ENCODE peak calls at places on chromosomes 16 and 17, in nine cellular contexts. Z is DND-41, Y is A549, N is fibroblast of pulmonary artery, I is HCT116, L is Caco-2, T is uterus, K is lower leg skin, B is thoracic aorta. E is an unnamed sample.

GRCh38 chr16:81624718-81625543 is 154.2 kb upstream of the PLCG2 start:
- DNase-seq in Z (no peak), Y (no peak), N (no peak), I (no peak), L (no peak), T (no peak), K (no peak), B (no peak), E (no peak)

GRCh38 chr16:69187387-69187890 is 475 bp downstream of the SNTB2 start:
- DNase-seq in Z (peak), Y (peak), N (peak), I (no peak), L (peak), T (peak), K (no peak), B (no peak), E (no peak)

GRCh38 chr17:37273419-37274051 is 102.2 kb upstream of the C17orf78 start:
- DNase-seq in Z (no peak), Y (no peak), N (peak), I (no peak), L (no peak), T (no peak), K (no peak), B (no peak), E (no peak)

GRCh38 chr16:70391881-70392481 is 45.3 kb downstream of the DDX19A start:
- DNase-seq in Z (no peak), Y (no peak), N (peak), I (no peak), L (no peak), T (peak), K (peak), B (no peak), E (no peak)

GRCh38 chr16:84806256-84806889 is 13.4 kb upstream of the CRISPLD2 start:
- DNase-seq in Z (no peak), Y (peak), N (peak), I (no peak), L (no peak), T (no peak), K (peak), B (no peak), E (no peak)

GRCh38 chr17:41024702-41025101 is 2.3 kb downstream of the KRTAP1-5 start:
- DNase-seq in Z (no peak), Y (no peak), N (no peak), I (no peak), L (no peak), T (no peak), K (no peak), B (no peak), E (no peak)

GRCh38 chr17:45406107-45406506 is 26.6 kb downstream of the ARHGAP27 start:
- DNase-seq in Z (no peak), Y (no peak), N (no peak), I (no peak), L (no peak), T (no peak), K (no peak), B (no peak), E (no peak)

GRCh38 chr16:66274335-66275110 is 92.0 kb upstream of the CDH5 start:
- DNase-seq in Z (no peak), Y (peak), N (peak), I (peak), L (no peak), T (no peak), K (no peak), B (no peak), E (no peak)

GRCh38 chr16:54069601-54070239 is 216.9 kb downstream of the IRX3 start:
- DNase-seq in Z (no peak), Y (no peak), N (no peak), I (no peak), L (no peak), T (no peak), K (no peak), B (no peak), E (no peak)

GRCh38 chr16:87393680-87394055 is 1.5 kb downstream of the MAP1LC3B start:
- DNase-seq in Z (no peak), Y (no peak), N (no peak), I (no peak), L (no peak), T (no peak), K (no peak), B (no peak), E (no peak)

GRCh38 chr16:12111819-12112218 is 135.3 kb downstream of the SNX29 start:
- DNase-seq in Z (no peak), Y (no peak), N (no peak), I (no peak), L (no peak), T (no peak), K (no peak), B (no peak), E (no peak)

DNA sequence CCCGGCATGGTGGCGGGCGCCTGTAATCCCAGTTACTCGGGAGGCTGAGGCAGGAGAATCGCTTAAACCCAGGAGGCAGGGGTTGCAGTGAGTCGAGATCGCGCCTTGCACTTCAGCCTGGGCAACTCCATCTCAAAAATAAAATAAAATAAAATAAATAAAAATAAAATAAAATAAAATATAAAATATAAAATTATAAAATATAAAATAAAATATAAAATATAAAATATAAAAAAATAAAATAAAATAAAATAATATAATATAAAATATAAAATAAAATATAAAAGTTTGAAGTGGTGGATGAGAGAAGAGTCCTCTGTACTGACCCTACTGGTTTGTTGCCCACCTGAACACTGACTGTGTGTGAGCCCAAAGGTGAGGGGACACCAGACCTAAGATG is 15.2 kb downstream of the CCDC42 start:
- DNase-seq in Z (no peak), Y (no peak), N (no peak), I (no peak), L (no peak), T (no peak), K (no peak), B (no peak), E (no peak)
- TF ChIP-seq CTCF in Z (no peak), Y (no peak), N (no peak), I (no peak), L (no peak), T (no peak), K (no peak), B (no peak), E (no peak)

DNA sequence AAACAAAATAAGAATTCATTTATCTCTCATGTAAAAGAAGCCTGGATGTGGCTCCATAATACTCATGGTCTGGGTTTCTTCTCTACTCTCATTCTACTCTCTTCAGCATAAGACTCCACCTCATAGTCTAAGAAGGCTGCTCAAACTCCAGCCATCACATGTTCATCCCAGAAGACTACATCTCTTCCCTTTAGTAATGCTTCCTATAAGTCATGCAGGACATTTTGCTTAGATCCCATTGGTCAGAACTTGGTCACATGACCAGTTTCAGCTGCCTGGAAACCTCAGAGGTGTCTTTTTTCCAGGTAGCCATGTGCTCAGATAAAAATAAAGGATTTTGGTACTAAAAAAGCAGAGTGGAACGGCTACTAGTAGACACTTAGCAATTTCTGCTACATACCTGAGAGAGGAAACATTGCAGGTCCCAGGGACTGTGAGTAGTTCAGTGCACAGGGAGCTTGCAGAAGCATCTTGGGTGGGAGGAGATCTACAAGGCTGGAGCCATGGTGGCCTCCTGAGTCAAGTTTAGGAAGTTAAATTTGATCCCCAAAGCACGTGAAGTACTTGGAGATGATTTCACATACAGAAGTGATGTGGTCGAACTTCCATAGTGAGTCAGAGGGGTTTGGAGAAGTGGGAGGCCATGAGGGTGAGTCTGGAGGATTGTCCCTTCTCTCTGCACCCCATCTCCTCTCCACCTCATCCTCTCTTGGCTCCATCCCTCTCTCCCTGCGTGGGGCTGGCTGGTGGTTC is 110.2 kb downstream of the CCDC182 start:
- DNase-seq in Z (no peak), Y (no peak), N (peak), I (peak), L (no peak), T (no peak), K (no peak), B (no peak), E (no peak)
- H3K4me3 ChIP-seq in Z (no peak), Y (no peak), N (no peak), I (no peak), L (no peak), T (no peak), K (no peak), B (no peak), E (no peak)

GRCh38 chr17:47895856-47896671 is at the start of gene SP2:
- DNase-seq in Z (peak), Y (peak), N (peak), I (peak), L (peak), T (peak), K (peak), B (peak), E (peak)
- TF ChIP-seq CTCF in Z (peak), Y (no peak), N (no peak), I (no peak), L (peak), T (peak), K (no peak), B (no peak), E (no peak)

DNA sequence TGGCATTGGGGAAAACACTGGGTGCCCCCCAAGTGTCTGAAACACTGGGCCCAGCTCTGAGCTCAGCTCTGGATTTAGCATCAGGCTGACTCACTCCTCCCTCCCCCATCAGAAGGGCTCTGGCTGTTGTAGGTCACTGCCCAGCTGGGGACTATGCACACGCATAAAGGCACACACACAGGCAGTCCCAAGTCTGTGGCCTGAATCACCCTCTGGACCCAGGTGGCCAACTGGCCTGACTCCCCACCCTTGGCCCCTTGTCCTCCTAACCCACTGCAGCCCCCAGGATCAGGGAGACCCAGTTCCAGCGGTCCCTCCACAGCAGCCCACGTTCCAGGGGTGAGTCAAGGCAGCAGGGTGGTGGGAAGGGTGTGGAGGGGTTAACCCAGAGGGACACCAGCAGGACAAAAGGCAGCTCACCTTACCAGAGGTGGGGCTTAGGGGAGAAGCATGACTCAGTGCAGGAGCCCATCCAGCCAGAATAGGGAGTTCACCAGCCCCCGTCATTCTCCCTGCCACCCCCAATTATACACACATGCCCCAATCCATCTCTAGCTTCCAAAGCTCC is 47.0 kb downstream of the MYO18A start:
- DNase-seq in Z (no peak), Y (peak), N (peak), I (no peak), L (no peak), T (peak), K (no peak), B (peak), E (no peak)
- H3K4me3 ChIP-seq in Z (no peak), Y (no peak), N (no peak), I (peak), L (no peak), T (no peak), K (no peak), B (no peak), E (no peak)

GRCh38 chr17:14813649-14814048 is 451.5 kb downstream of the PMP22 start:
- DNase-seq in Z (peak), Y (no peak), N (peak), I (no peak), L (peak), T (no peak), K (no peak), B (no peak), E (no peak)
- TF ChIP-seq CTCF in Z (peak), Y (no peak), N (peak), I (no peak), L (no peak), T (no peak), K (no peak), B (no peak), E (no peak)

GRCh38 chr17:34171245-34171818 is 83.8 kb upstream of the CCL2 start:
- DNase-seq in Z (peak), Y (peak), N (peak), I (peak), L (peak), T (peak), K (peak), B (no peak), E (no peak)

GRCh38 chr17:34167359-34167758 is 87.7 kb upstream of the CCL2 start:
- DNase-seq in Z (no peak), Y (no peak), N (peak), I (no peak), L (no peak), T (no peak), K (no peak), B (no peak), E (no peak)

GRCh38 chr17:34169501-34169900 is 85.6 kb upstream of the CCL2 start:
- DNase-seq in Z (no peak), Y (no peak), N (no peak), I (no peak), L (no peak), T (no peak), K (no peak), B (no peak), E (no peak)

GRCh38 chr17:34166394-34166793 is 88.7 kb upstream of the CCL2 start:
- DNase-seq in Z (no peak), Y (no peak), N (no peak), I (no peak), L (no peak), T (no peak), K (no peak), B (no peak), E (no peak)

GRCh38 chr17:34168989-34169388 is 86.1 kb upstream of the CCL2 start:
- DNase-seq in Z (no peak), Y (no peak), N (no peak), I (no peak), L (no peak), T (no peak), K (no peak), B (no peak), E (no peak)
- H3K4me3 ChIP-seq in Z (no peak), Y (no peak), N (no peak), I (no peak), L (no peak), T (no peak), K (no peak), B (no peak), E (no peak)

E was measured in epithelial cell of proximal tubule.